ENCODE peak calls at places on chromosomes 3 and 15, in ten cellular contexts. One of them, this sample, is unnamed.

GRCh38 chr15:34047893-34048775 is 9.1 kb upstream of the AVEN start:
- DNase-seq in HuH-7.5: no peak
- DNase-seq in GM13977: no peak
- DNase-seq in A549: no peak
- DNase-seq in GM04504: no peak
- DNase-seq in NCI-H1417: no peak
- DNase-seq in stimulated activated CD4-positive, alpha-beta T cell treated with anti-CD3 and anti-CD28 coated beads, Interleukin-2, amount 100 ng/mL, for 24 hours: no peak
- DNase-seq in ACHN: peak; percentile 73
- DNase-seq in esophagus squamous epithelium: no peak
- DNase-seq in amniotic stem cell: no peak
- DNase-seq in this sample: peak; percentile 73

GRCh38 chr15:59309405-59309804 is 63.3 kb downstream of the MYO1E start:
- DNase-seq in A549: no peak
- DNase-seq in esophagus squamous epithelium: no peak
- DNase-seq in amniotic stem cell: no peak
- DNase-seq in ACHN: no peak
- DNase-seq in stimulated activated CD4-positive, alpha-beta T cell treated with anti-CD3 and anti-CD28 coated beads, Interleukin-2, amount 100 ng/mL, for 24 hours: no peak
- DNase-seq in GM13977: no peak
- DNase-seq in GM04504: no peak
- DNase-seq in NCI-H1417: no peak
- DNase-seq in HuH-7.5: no peak
- DNase-seq in this sample: no peak

GRCh38 chr3:195253981-195254432 is 17.0 kb downstream of the XXYLT1 start:
- DNase-seq in HuH-7.5: no peak
- DNase-seq in GM13977: no peak
- DNase-seq in amniotic stem cell: no peak
- DNase-seq in GM04504: no peak
- DNase-seq in NCI-H1417: no peak
- DNase-seq in stimulated activated CD4-positive, alpha-beta T cell treated with anti-CD3 and anti-CD28 coated beads, Interleukin-2, amount 100 ng/mL, for 24 hours: no peak
- DNase-seq in ACHN: no peak
- DNase-seq in A549: no peak
- DNase-seq in esophagus squamous epithelium: no peak
- DNase-seq in this sample: no peak

GRCh38 chr3:117912352-117912751 is 1122.3 kb downstream of the IGSF11 start:
- DNase-seq in amniotic stem cell: no peak
- DNase-seq in HuH-7.5: no peak
- DNase-seq in esophagus squamous epithelium: no peak
- DNase-seq in ACHN: no peak
- DNase-seq in NCI-H1417: no peak
- DNase-seq in A549: no peak
- DNase-seq in stimulated activated CD4-positive, alpha-beta T cell treated with anti-CD3 and anti-CD28 coated beads, Interleukin-2, amount 100 ng/mL, for 24 hours: no peak
- DNase-seq in GM13977: no peak
- DNase-seq in GM04504: no peak
- DNase-seq in this sample: no peak

GRCh38 chr3:27642796-27643195 is 79.3 kb downstream of the EOMES start:
- DNase-seq in NCI-H1417: no peak
- DNase-seq in GM04504: no peak
- DNase-seq in stimulated activated CD4-positive, alpha-beta T cell treated with anti-CD3 and anti-CD28 coated beads, Interleukin-2, amount 100 ng/mL, for 24 hours: no peak
- DNase-seq in ACHN: no peak
- DNase-seq in HuH-7.5: no peak
- DNase-seq in GM13977: no peak
- DNase-seq in A549: no peak
- DNase-seq in esophagus squamous epithelium: no peak
- DNase-seq in amniotic stem cell: no peak
- DNase-seq in this sample: no peak

GRCh38 chr3:40970067-40970466 is 229.2 kb upstream of the CTNNB1 start:
- DNase-seq in A549: no peak
- DNase-seq in stimulated activated CD4-positive, alpha-beta T cell treated with anti-CD3 and anti-CD28 coated beads, Interleukin-2, amount 100 ng/mL, for 24 hours: no peak
- DNase-seq in ACHN: no peak
- DNase-seq in esophagus squamous epithelium: no peak
- DNase-seq in amniotic stem cell: no peak
- DNase-seq in GM13977: no peak
- DNase-seq in HuH-7.5: no peak
- DNase-seq in GM04504: no peak
- DNase-seq in NCI-H1417: no peak
- DNase-seq in this sample: peak; percentile 40

GRCh38 chr15:74793135-74794028 is 11.5 kb downstream of the CSK start:
- DNase-seq in GM13977: no peak
- DNase-seq in GM04504: no peak
- DNase-seq in HuH-7.5: no peak
- DNase-seq in esophagus squamous epithelium: no peak
- DNase-seq in NCI-H1417: no peak
- DNase-seq in A549: no peak
- DNase-seq in amniotic stem cell: no peak
- DNase-seq in ACHN: no peak
- DNase-seq in stimulated activated CD4-positive, alpha-beta T cell treated with anti-CD3 and anti-CD28 coated beads, Interleukin-2, amount 100 ng/mL, for 24 hours: peak; percentile 78
- DNase-seq in this sample: no peak

GRCh38 chr3:104909721-104910120 is 457.0 kb upstream of the ALCAM start:
- DNase-seq in GM04504: no peak
- DNase-seq in NCI-H1417: peak; percentile 2
- DNase-seq in stimulated activated CD4-positive, alpha-beta T cell treated with anti-CD3 and anti-CD28 coated beads, Interleukin-2, amount 100 ng/mL, for 24 hours: no peak
- DNase-seq in HuH-7.5: no peak
- DNase-seq in A549: no peak
- DNase-seq in ACHN: no peak
- DNase-seq in GM13977: no peak
- DNase-seq in amniotic stem cell: no peak
- DNase-seq in esophagus squamous epithelium: no peak
- DNase-seq in this sample: peak; percentile 55

GRCh38 chr3:65048151-65048550 is 360.4 kb upstream of the ADAMTS9 start:
- DNase-seq in amniotic stem cell: no peak
- DNase-seq in NCI-H1417: no peak
- DNase-seq in stimulated activated CD4-positive, alpha-beta T cell treated with anti-CD3 and anti-CD28 coated beads, Interleukin-2, amount 100 ng/mL, for 24 hours: no peak
- DNase-seq in GM04504: no peak
- DNase-seq in esophagus squamous epithelium: no peak
- DNase-seq in HuH-7.5: no peak
- DNase-seq in ACHN: no peak
- DNase-seq in GM13977: no peak
- DNase-seq in A549: no peak
- DNase-seq in this sample: no peak

GRCh38 chr3:47781326-47781684 is 388 bp downstream of the SMARCC1 start:
- DNase-seq in NCI-H1417: peak; percentile 31
- DNase-seq in GM04504: no peak
- DNase-seq in A549: peak; percentile 31
- DNase-seq in HuH-7.5: peak; percentile 40
- DNase-seq in ACHN: peak; percentile 41
- DNase-seq in stimulated activated CD4-positive, alpha-beta T cell treated with anti-CD3 and anti-CD28 coated beads, Interleukin-2, amount 100 ng/mL, for 24 hours: peak; percentile 72
- DNase-seq in GM13977: peak; percentile 72
- DNase-seq in amniotic stem cell: no peak
- DNase-seq in esophagus squamous epithelium: no peak
- DNase-seq in this sample: no peak

GRCh38 chr3:2823016-2823415 is 287.2 kb downstream of the IL5RA start:
- DNase-seq in A549: no peak
- DNase-seq in esophagus squamous epithelium: no peak
- DNase-seq in ACHN: no peak
- DNase-seq in stimulated activated CD4-positive, alpha-beta T cell treated with anti-CD3 and anti-CD28 coated beads, Interleukin-2, amount 100 ng/mL, for 24 hours: no peak
- DNase-seq in GM04504: no peak
- DNase-seq in amniotic stem cell: no peak
- DNase-seq in HuH-7.5: no peak
- DNase-seq in NCI-H1417: no peak
- DNase-seq in GM13977: no peak
- DNase-seq in this sample: no peak

GRCh38 chr15:29857196-29857595 is 34.9 kb upstream of the TJP1 start:
- DNase-seq in stimulated activated CD4-positive, alpha-beta T cell treated with anti-CD3 and anti-CD28 coated beads, Interleukin-2, amount 100 ng/mL, for 24 hours: no peak
- DNase-seq in NCI-H1417: no peak
- DNase-seq in amniotic stem cell: no peak
- DNase-seq in ACHN: no peak
- DNase-seq in esophagus squamous epithelium: no peak
- DNase-seq in GM04504: no peak
- DNase-seq in A549: peak; percentile 68
- DNase-seq in GM13977: no peak
- DNase-seq in HuH-7.5: no peak
- DNase-seq in this sample: peak; percentile 31

GRCh38 chr3:136559896-136560295 is 192.3 kb downstream of the STAG1 start:
- DNase-seq in amniotic stem cell: no peak
- DNase-seq in ACHN: no peak
- DNase-seq in NCI-H1417: no peak
- DNase-seq in GM13977: no peak
- DNase-seq in stimulated activated CD4-positive, alpha-beta T cell treated with anti-CD3 and anti-CD28 coated beads, Interleukin-2, amount 100 ng/mL, for 24 hours: no peak
- DNase-seq in esophagus squamous epithelium: no peak
- DNase-seq in GM04504: no peak
- DNase-seq in HuH-7.5: no peak
- DNase-seq in A549: no peak
- DNase-seq in this sample: peak; percentile 79

GRCh38 chr3:68378631-68379030 is 553.7 kb downstream of the TAFA4 start:
- DNase-seq in ACHN: no peak
- DNase-seq in amniotic stem cell: no peak
- DNase-seq in esophagus squamous epithelium: no peak
- DNase-seq in NCI-H1417: no peak
- DNase-seq in GM04504: no peak
- DNase-seq in HuH-7.5: no peak
- DNase-seq in A549: no peak
- DNase-seq in GM13977: no peak
- DNase-seq in stimulated activated CD4-positive, alpha-beta T cell treated with anti-CD3 and anti-CD28 coated beads, Interleukin-2, amount 100 ng/mL, for 24 hours: no peak
- DNase-seq in this sample: no peak

GRCh38 chr3:129627350-129628168 is 21.1 kb upstream of the PLXND1 start:
- DNase-seq in amniotic stem cell: no peak
- DNase-seq in stimulated activated CD4-positive, alpha-beta T cell treated with anti-CD3 and anti-CD28 coated beads, Interleukin-2, amount 100 ng/mL, for 24 hours: peak; percentile 64
- DNase-seq in HuH-7.5: peak; percentile 95
- DNase-seq in esophagus squamous epithelium: peak; percentile 46
- DNase-seq in ACHN: peak; percentile 80
- DNase-seq in GM04504: peak; percentile 62
- DNase-seq in NCI-H1417: peak; percentile 80
- DNase-seq in GM13977: peak; percentile 90
- DNase-seq in A549: peak; percentile 89
- DNase-seq in this sample: peak; percentile 83

GRCh38 chr3:33940149-33940548 is 141.7 kb downstream of the PDCD6IP start:
- DNase-seq in GM13977: no peak
- DNase-seq in amniotic stem cell: no peak
- DNase-seq in HuH-7.5: no peak
- DNase-seq in A549: no peak
- DNase-seq in esophagus squamous epithelium: no peak
- DNase-seq in ACHN: no peak
- DNase-seq in NCI-H1417: no peak
- DNase-seq in GM04504: no peak
- DNase-seq in stimulated activated CD4-positive, alpha-beta T cell treated with anti-CD3 and anti-CD28 coated beads, Interleukin-2, amount 100 ng/mL, for 24 hours: no peak
- DNase-seq in this sample: no peak

GRCh38 chr3:167032267-167032876 is 347.7 kb downstream of the ZBBX start:
- DNase-seq in GM04504: no peak
- DNase-seq in amniotic stem cell: no peak
- DNase-seq in esophagus squamous epithelium: no peak
- DNase-seq in ACHN: peak; percentile 56
- DNase-seq in HuH-7.5: peak; percentile 3
- DNase-seq in stimulated activated CD4-positive, alpha-beta T cell treated with anti-CD3 and anti-CD28 coated beads, Interleukin-2, amount 100 ng/mL, for 24 hours: no peak
- DNase-seq in NCI-H1417: peak; percentile 66
- DNase-seq in GM13977: no peak
- DNase-seq in A549: peak; percentile 55
- DNase-seq in this sample: peak; percentile 66

GRCh38 chr3:155217591-155217990 is 75.9 kb downstream of the STRIT1 start:
- DNase-seq in amniotic stem cell: no peak
- DNase-seq in esophagus squamous epithelium: no peak
- DNase-seq in HuH-7.5: no peak
- DNase-seq in A549: no peak
- DNase-seq in GM13977: no peak
- DNase-seq in GM04504: no peak
- DNase-seq in stimulated activated CD4-positive, alpha-beta T cell treated with anti-CD3 and anti-CD28 coated beads, Interleukin-2, amount 100 ng/mL, for 24 hours: no peak
- DNase-seq in ACHN: no peak
- DNase-seq in NCI-H1417: no peak
- DNase-seq in this sample: peak; percentile 13

GRCh38 chr3:197196192-197196591 is 102.2 kb downstream of the DLG1 start:
- DNase-seq in amniotic stem cell: no peak
- DNase-seq in GM04504: no peak
- DNase-seq in GM13977: no peak
- DNase-seq in NCI-H1417: no peak
- DNase-seq in stimulated activated CD4-positive, alpha-beta T cell treated with anti-CD3 and anti-CD28 coated beads, Interleukin-2, amount 100 ng/mL, for 24 hours: no peak
- DNase-seq in esophagus squamous epithelium: no peak
- DNase-seq in A549: no peak
- DNase-seq in ACHN: no peak
- DNase-seq in HuH-7.5: no peak
- DNase-seq in this sample: no peak

GRCh38 chr3:33717616-33717865 is 513 bp downstream of the CLASP2 start:
- DNase-seq in amniotic stem cell: no peak
- DNase-seq in esophagus squamous epithelium: no peak
- DNase-seq in A549: no peak
- DNase-seq in NCI-H1417: no peak
- DNase-seq in HuH-7.5: peak; percentile 57
- DNase-seq in stimulated activated CD4-positive, alpha-beta T cell treated with anti-CD3 and anti-CD28 coated beads, Interleukin-2, amount 100 ng/mL, for 24 hours: peak; percentile 61
- DNase-seq in GM13977: peak; percentile 72
- DNase-seq in GM04504: no peak
- DNase-seq in ACHN: peak; percentile 61
- DNase-seq in this sample: no peak

GRCh38 chr3:193928354-193929209 is 207.4 kb upstream of the HES1 start:
- DNase-seq in GM04504: no peak
- DNase-seq in ACHN: no peak
- DNase-seq in GM13977: no peak
- DNase-seq in amniotic stem cell: no peak
- DNase-seq in stimulated activated CD4-positive, alpha-beta T cell treated with anti-CD3 and anti-CD28 coated beads, Interleukin-2, amount 100 ng/mL, for 24 hours: no peak
- DNase-seq in esophagus squamous epithelium: no peak
- DNase-seq in NCI-H1417: no peak
- DNase-seq in HuH-7.5: no peak
- DNase-seq in A549: peak; percentile 22
- DNase-seq in this sample: peak; percentile 30

GRCh38 chr15:73753250-73754130 is at the start of gene INSYN1:
- DNase-seq in GM13977: no peak
- DNase-seq in A549: no peak
- DNase-seq in GM04504: no peak
- DNase-seq in stimulated activated CD4-positive, alpha-beta T cell treated with anti-CD3 and anti-CD28 coated beads, Interleukin-2, amount 100 ng/mL, for 24 hours: no peak
- DNase-seq in esophagus squamous epithelium: no peak
- DNase-seq in amniotic stem cell: no peak
- DNase-seq in HuH-7.5: peak; percentile 60
- DNase-seq in ACHN: peak; percentile 16
- DNase-seq in NCI-H1417: no peak
- DNase-seq in this sample: peak; percentile 16

GRCh38 chr3:138945646-138946553 is 1.0 kb downstream of the FOXL2 start:
- DNase-seq in GM04504: peak; percentile 16
- DNase-seq in esophagus squamous epithelium: no peak
- DNase-seq in ACHN: peak; percentile 56
- DNase-seq in stimulated activated CD4-positive, alpha-beta T cell treated with anti-CD3 and anti-CD28 coated beads, Interleukin-2, amount 100 ng/mL, for 24 hours: peak; percentile 27
- DNase-seq in amniotic stem cell: no peak
- DNase-seq in GM13977: no peak
- DNase-seq in HuH-7.5: no peak
- DNase-seq in NCI-H1417: no peak
- DNase-seq in A549: peak; percentile 75
- DNase-seq in this sample: peak; percentile 56

GRCh38 chr3:107404727-107405519 is 27.7 kb downstream of the CCDC54 start:
- DNase-seq in GM04504: no peak
- DNase-seq in HuH-7.5: no peak
- DNase-seq in stimulated activated CD4-positive, alpha-beta T cell treated with anti-CD3 and anti-CD28 coated beads, Interleukin-2, amount 100 ng/mL, for 24 hours: no peak
- DNase-seq in esophagus squamous epithelium: no peak
- DNase-seq in GM13977: no peak
- DNase-seq in A549: no peak
- DNase-seq in NCI-H1417: no peak
- DNase-seq in amniotic stem cell: no peak
- DNase-seq in ACHN: peak; percentile 4
- DNase-seq in this sample: peak; percentile 67